ENCODE peak calls at places on chromosomes 7 and 10, in five cellular contexts. I, E, P, Q and C are unnamed samples.

GRCh38 chr7:149741629-149742028 is 31.8 kb downstream of the ZNF467 start:
- DNase-seq in I (no peak), E (peak), P (no peak), Q (no peak), C (no peak)

GRCh38 chr7:129574487-129574886 is 37.0 kb upstream of the NRF1 start:
- DNase-seq in I (no peak), E (peak), P (no peak), Q (peak), C (peak)

GRCh38 chr7:101094791-101095375 is 9.6 kb downstream of the TRIM56 start:
- DNase-seq in I (peak), E (peak), P (no peak), Q (peak), C (peak)

GRCh38 chr10:3527144-3527543 is 257.9 kb downstream of the KLF6 start:
- DNase-seq in I (no peak), E (peak), P (no peak), Q (peak), C (no peak)

GRCh38 chr10:19826712-19827111 is 10.5 kb downstream of the PLXDC2 start:
- DNase-seq in I (no peak), E (no peak), P (no peak), Q (peak), C (no peak)

GRCh38 chr7:155119801-155120382 is 49.8 kb downstream of the HTR5A start:
- DNase-seq in I (no peak), E (peak), P (no peak), Q (no peak), C (no peak)

GRCh38 chr7:127628445-127628844 is 10.5 kb upstream of the PAX4 start:
- DNase-seq in I (no peak), E (no peak), P (no peak), Q (no peak), C (no peak)

GRCh38 chr7:115707236-115707635 is 323.3 kb downstream of the TFEC start:
- DNase-seq in I (peak), E (peak), P (no peak), Q (peak), C (no peak)

GRCh38 chr7:90536449-90536848 is 59.7 kb upstream of the CDK14 start:
- DNase-seq in I (no peak), E (no peak), P (no peak), Q (no peak), C (no peak)

GRCh38 chr10:78203915-78204818 is 170.5 kb downstream of the RPS24 start:
- DNase-seq in I (no peak), E (peak), P (peak), Q (no peak), C (no peak)

GRCh38 chr7:141133646-141134045 is 59.8 kb downstream of the TMEM178B start:
- DNase-seq in I (no peak), E (no peak), P (no peak), Q (no peak), C (no peak)

GRCh38 chr10:48800283-48800675 is 115.6 kb downstream of the WDFY4 start:
- DNase-seq in I (no peak), E (no peak), P (no peak), Q (no peak), C (no peak)

GRCh38 chr7:1715671-1716074 is 45.6 kb downstream of the ELFN1 start:
- DNase-seq in I (no peak), E (no peak), P (no peak), Q (no peak), C (no peak)

GRCh38 chr10:133385214-133385613 is 6.2 kb downstream of the PAOX start:
- DNase-seq in I (no peak), E (no peak), P (no peak), Q (no peak), C (no peak)

GRCh38 chr7:93203496-93203895 is 22.8 kb downstream of the HEPACAM2 start:
- DNase-seq in I (peak), E (no peak), P (no peak), Q (no peak), C (no peak)

DNA sequence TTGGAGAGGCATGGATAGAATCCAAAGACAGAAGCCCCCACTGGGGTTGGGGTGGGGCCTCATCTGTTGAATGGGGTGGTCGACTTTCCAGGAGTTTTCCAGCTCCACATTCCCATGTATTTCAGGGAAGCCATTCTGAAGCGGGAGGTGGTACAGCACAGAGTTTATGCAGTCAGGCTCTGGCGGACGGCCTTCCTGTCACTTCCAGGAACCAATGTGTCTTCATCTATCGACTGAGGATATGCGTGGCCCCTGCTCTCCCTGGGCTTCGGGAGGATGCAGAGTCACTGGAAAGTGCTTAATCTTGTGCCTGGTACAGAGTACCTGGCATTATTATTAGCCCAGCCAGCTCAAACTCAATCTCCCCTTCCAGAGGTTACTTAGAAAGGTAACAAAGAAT is 26.3 kb downstream of the DOCK1 start:
- DNase-seq in I (no peak), E (no peak), P (no peak), Q (no peak), C (no peak)
- H3K4me3 ChIP-seq in I (no peak), E (peak), P (peak), Q (no peak), C (no peak)

GRCh38 chr7:104984591-104985258 is 29.3 kb upstream of the KMT2E start:
- DNase-seq in I (no peak), E (no peak), P (no peak), Q (no peak), C (no peak)
- H3K27ac ChIP-seq in I (peak), E (peak), P (peak), Q (peak), C (peak)

GRCh38 chr7:16083931-16084330 is 337.4 kb downstream of the CRPPA start:
- DNase-seq in I (no peak), E (no peak), P (no peak), Q (peak), C (no peak)
- H3K4me3 ChIP-seq in I (no peak), E (no peak), P (no peak), Q (no peak), C (no peak)

DNA sequence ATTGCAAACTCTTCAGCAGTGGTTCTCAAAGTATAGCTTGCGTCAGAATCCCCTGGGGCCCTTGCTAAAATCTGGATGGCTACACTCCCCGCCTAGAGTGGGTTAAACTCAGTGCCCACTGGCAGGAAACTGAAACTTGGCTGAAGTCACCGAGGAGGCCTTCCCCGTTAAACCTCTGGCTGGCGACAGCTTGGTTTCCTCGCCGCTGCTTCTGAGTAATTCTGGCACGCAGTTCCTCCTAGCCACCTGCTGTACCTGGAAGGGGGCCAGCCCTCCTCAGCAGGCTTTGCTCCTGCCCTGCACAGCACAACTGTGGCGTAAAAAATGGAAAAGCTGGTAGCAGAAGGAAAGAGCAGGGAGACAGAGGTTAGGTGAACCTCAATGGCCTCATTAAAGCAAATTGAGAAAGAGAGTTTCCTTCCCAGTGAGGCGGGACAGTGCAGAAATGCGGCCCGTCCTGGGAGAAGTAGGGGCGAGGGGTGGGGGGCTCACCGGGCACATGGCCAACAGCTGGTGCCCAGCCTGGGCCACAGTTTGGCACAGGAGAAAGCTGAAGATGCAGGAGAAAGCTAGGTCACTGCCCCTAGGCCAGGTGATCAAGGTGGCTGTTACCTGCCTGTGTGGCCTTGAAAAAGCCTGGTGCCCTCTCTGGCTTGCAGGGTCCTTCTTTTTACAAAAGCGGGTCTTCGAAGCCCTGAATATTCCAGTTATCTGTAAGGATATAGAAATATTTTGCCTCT is 46.6 kb downstream of the ALOX5 start:
- DNase-seq in I (peak), E (peak), P (peak), Q (peak), C (peak)
- H3K27ac ChIP-seq in I (peak), E (no peak), P (no peak), Q (no peak), C (no peak)

GRCh38 chr10:110883924-110884323 is 12.2 kb downstream of the PDCD4 start:
- DNase-seq in I (no peak), E (no peak), P (no peak), Q (no peak), C (no peak)
- H3K4me3 ChIP-seq in I (no peak), E (no peak), P (no peak), Q (peak), C (peak)

DNA sequence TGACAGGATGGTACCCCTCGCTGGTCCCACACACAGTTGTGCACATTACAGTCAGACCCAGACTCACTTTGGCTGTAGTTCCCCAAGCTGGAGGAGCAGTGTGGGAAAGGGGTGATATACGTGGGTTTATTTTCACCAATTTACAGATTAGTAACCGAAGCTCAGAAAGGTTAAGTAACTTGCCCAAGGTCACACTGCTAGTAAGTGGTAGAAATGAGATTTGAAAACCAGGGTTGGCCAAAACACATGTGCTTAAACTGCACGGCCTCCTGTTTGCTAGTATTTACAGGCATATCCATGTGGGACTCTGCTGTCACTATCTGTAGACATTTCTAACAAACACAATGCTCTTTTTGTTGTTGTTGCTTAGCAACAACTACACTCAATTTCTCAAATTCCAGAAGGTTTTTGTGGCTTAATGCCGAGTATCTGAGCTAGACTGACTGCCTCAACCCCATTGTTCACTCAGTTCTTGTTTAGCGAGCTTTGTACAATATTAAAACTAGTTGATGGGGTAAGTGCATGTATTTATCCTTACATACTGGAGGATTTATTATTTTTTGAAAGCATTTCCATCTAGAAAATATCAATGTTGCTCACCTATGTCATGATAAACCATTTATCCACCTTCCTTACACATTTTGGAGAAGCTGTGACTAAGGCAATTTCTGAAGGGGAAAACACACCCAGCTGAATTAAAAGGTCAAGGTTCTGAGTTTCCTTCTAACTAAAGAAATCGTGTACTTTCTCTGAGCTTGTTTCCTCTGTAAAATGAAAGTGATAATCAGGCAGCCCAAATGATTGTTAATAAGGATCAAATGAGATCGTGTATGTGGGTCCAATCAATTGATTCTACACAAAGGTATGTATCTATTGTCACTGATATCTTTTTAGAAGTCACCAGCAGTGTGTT is 5.3 kb upstream of the TMEM139 start:
- DNase-seq in I (no peak), E (peak), P (no peak), Q (peak), C (no peak)
- H3K27ac ChIP-seq in I (peak), E (peak), P (no peak), Q (no peak), C (no peak)